ENCODE peak calls at places on chromosome 11, in ten cellular contexts. One of them, this sample, is unnamed.

GRCh38 chr11:87258171-87258833 is 220.6 kb downstream of the TMEM135 start:
- DNase-seq in BE2C: no peak
- DNase-seq in lung: no peak
- DNase-seq in neural progenitor cell: no peak
- DNase-seq in fibroblast of pulmonary artery: no peak
- DNase-seq in endothelial cell: peak; percentile 25
- DNase-seq in astrocyte: no peak
- DNase-seq in foreskin fibroblast: no peak
- DNase-seq in Caco-2: no peak
- DNase-seq in neural crest cell: no peak
- DNase-seq in this sample: no peak

GRCh38 chr11:115334932-115335788 is 169.1 kb downstream of the CADM1 start:
- DNase-seq in BE2C: no peak
- DNase-seq in lung: no peak
- DNase-seq in neural progenitor cell: peak; percentile 23
- DNase-seq in fibroblast of pulmonary artery: peak; percentile 49
- DNase-seq in endothelial cell: no peak
- DNase-seq in astrocyte: peak; percentile 49
- DNase-seq in foreskin fibroblast: peak; percentile 2
- DNase-seq in Caco-2: peak; percentile 56
- DNase-seq in neural crest cell: no peak
- DNase-seq in this sample: no peak

GRCh38 chr11:70079691-70080090 is 1.6 kb downstream of the ANO1 start:
- DNase-seq in BE2C: no peak
- DNase-seq in lung: no peak
- DNase-seq in neural progenitor cell: no peak
- DNase-seq in fibroblast of pulmonary artery: no peak
- DNase-seq in endothelial cell: no peak
- DNase-seq in astrocyte: no peak
- DNase-seq in foreskin fibroblast: no peak
- DNase-seq in Caco-2: no peak
- DNase-seq in neural crest cell: no peak
- DNase-seq in this sample: no peak

GRCh38 chr11:96338910-96339703 is 3.9 kb downstream of the MAML2 start:
- DNase-seq in BE2C: no peak
- DNase-seq in lung: no peak
- DNase-seq in neural progenitor cell: no peak
- DNase-seq in fibroblast of pulmonary artery: peak; percentile 82
- DNase-seq in endothelial cell: no peak
- DNase-seq in astrocyte: peak; percentile 81
- DNase-seq in foreskin fibroblast: peak; percentile 70
- DNase-seq in Caco-2: no peak
- DNase-seq in neural crest cell: no peak
- DNase-seq in this sample: no peak

GRCh38 chr11:125390949-125391348 is 105.1 kb downstream of the FEZ1 start:
- DNase-seq in BE2C: no peak
- DNase-seq in lung: no peak
- DNase-seq in neural progenitor cell: peak; percentile 21
- DNase-seq in fibroblast of pulmonary artery: peak; percentile 81
- DNase-seq in endothelial cell: no peak
- DNase-seq in astrocyte: peak; percentile 73
- DNase-seq in foreskin fibroblast: peak; percentile 9
- DNase-seq in Caco-2: no peak
- DNase-seq in neural crest cell: no peak
- DNase-seq in this sample: no peak

GRCh38 chr11:68016904-68017817 is 7.0 kb downstream of the ALDH3B1 start:
- DNase-seq in BE2C: no peak
- DNase-seq in lung: peak; percentile 58
- DNase-seq in neural progenitor cell: no peak
- DNase-seq in fibroblast of pulmonary artery: no peak
- DNase-seq in endothelial cell: no peak
- DNase-seq in astrocyte: no peak
- DNase-seq in foreskin fibroblast: no peak
- DNase-seq in Caco-2: peak; percentile 42
- DNase-seq in neural crest cell: peak; percentile 55
- DNase-seq in this sample: peak; percentile 51

GRCh38 chr11:117627259-117627658 is 169.8 kb downstream of the DSCAML1 start:
- DNase-seq in BE2C: no peak
- DNase-seq in lung: no peak
- DNase-seq in neural progenitor cell: no peak
- DNase-seq in fibroblast of pulmonary artery: no peak
- DNase-seq in endothelial cell: no peak
- DNase-seq in astrocyte: no peak
- DNase-seq in foreskin fibroblast: no peak
- DNase-seq in Caco-2: no peak
- DNase-seq in neural crest cell: no peak
- DNase-seq in this sample: no peak

GRCh38 chr11:117842131-117842941 is 17.8 kb upstream of the FXYD2 start:
- DNase-seq in BE2C: no peak
- DNase-seq in lung: no peak
- DNase-seq in neural progenitor cell: no peak
- DNase-seq in fibroblast of pulmonary artery: no peak
- DNase-seq in endothelial cell: no peak
- DNase-seq in astrocyte: no peak
- DNase-seq in foreskin fibroblast: no peak
- DNase-seq in Caco-2: no peak
- DNase-seq in neural crest cell: no peak
- DNase-seq in this sample: no peak

GRCh38 chr11:62921573-62922188 is 518 bp upstream of the CHRM1 start:
- DNase-seq in BE2C: peak; percentile 78
- DNase-seq in lung: no peak
- DNase-seq in neural progenitor cell: peak; percentile 13
- DNase-seq in fibroblast of pulmonary artery: peak; percentile 13
- DNase-seq in endothelial cell: no peak
- DNase-seq in astrocyte: no peak
- DNase-seq in foreskin fibroblast: peak; percentile 31
- DNase-seq in Caco-2: no peak
- DNase-seq in neural crest cell: no peak
- DNase-seq in this sample: peak; percentile 42

GRCh38 chr11:62922189-62922589 is 1.0 kb upstream of the CHRM1 start:
- DNase-seq in BE2C: no peak
- DNase-seq in lung: no peak
- DNase-seq in neural progenitor cell: no peak
- DNase-seq in fibroblast of pulmonary artery: no peak
- DNase-seq in endothelial cell: no peak
- DNase-seq in astrocyte: no peak
- DNase-seq in foreskin fibroblast: no peak
- DNase-seq in Caco-2: no peak
- DNase-seq in neural crest cell: no peak
- DNase-seq in this sample: no peak

GRCh38 chr11:62921201-62921572 is at the start of gene CHRM1:
- DNase-seq in BE2C: peak; percentile 31
- DNase-seq in lung: no peak
- DNase-seq in neural progenitor cell: no peak
- DNase-seq in fibroblast of pulmonary artery: no peak
- DNase-seq in endothelial cell: no peak
- DNase-seq in astrocyte: no peak
- DNase-seq in foreskin fibroblast: no peak
- DNase-seq in Caco-2: no peak
- DNase-seq in neural crest cell: no peak
- DNase-seq in this sample: peak; percentile 31

GRCh38 chr11:62923634-62924411 is 2.7 kb upstream of the CHRM1 start:
- DNase-seq in BE2C: no peak
- DNase-seq in lung: no peak
- DNase-seq in neural progenitor cell: peak; percentile 81
- DNase-seq in fibroblast of pulmonary artery: no peak
- DNase-seq in endothelial cell: no peak
- DNase-seq in astrocyte: no peak
- DNase-seq in foreskin fibroblast: no peak
- DNase-seq in Caco-2: no peak
- DNase-seq in neural crest cell: peak; percentile 37
- DNase-seq in this sample: peak; percentile 17

DNA sequence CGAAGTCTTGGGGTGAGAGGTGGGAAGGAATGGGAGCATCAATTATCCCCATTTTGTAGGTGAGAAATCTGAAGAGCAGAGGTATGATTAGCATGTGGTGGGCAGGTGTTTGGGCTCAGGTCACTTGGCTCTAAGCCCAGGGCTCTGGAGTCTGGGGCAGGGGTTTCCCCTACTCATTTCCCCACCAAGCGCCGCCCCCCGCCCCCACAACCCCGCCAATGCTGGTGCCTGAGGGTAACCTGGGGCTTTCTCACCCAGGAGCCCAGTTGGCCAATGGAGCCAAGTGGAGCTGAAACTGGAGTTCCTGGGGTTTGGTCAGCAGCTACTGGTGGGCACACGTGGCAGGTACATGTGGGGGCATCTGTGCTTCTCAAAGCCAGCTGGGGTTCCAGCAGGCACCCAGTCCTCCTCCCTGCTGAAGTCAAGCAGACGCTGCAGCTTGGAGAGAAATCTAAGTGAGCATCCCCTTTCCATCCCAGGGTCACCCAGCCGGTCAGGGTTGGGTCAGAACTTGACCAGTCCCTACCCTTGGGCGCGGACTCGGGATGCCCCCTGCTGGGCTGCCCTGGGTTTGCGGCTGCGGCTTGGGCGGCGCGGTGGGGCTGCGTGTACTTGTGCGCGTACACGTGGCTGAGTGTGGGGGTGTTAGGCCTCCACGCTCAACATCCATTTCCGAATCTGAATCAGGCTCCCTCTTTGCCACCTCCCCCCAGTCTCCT is 1.6 kb upstream of the CHRM1 start:
- DNase-seq in BE2C: no peak
- DNase-seq in lung: no peak
- DNase-seq in neural progenitor cell: peak; percentile 40
- DNase-seq in fibroblast of pulmonary artery: peak; percentile 14
- DNase-seq in endothelial cell: peak; percentile 54
- DNase-seq in astrocyte: no peak
- DNase-seq in foreskin fibroblast: no peak
- DNase-seq in Caco-2: no peak
- DNase-seq in neural crest cell: peak; percentile 52
- DNase-seq in this sample: no peak
- TF ChIP-seq CTCF in BE2C: no peak
- TF ChIP-seq CTCF in lung: no peak
- TF ChIP-seq CTCF in neural progenitor cell: peak; percentile 40
- TF ChIP-seq CTCF in fibroblast of pulmonary artery: peak; percentile 33
- TF ChIP-seq CTCF in endothelial cell: peak; percentile 38
- TF ChIP-seq CTCF in astrocyte: no peak
- TF ChIP-seq CTCF in foreskin fibroblast: peak; percentile 13
- TF ChIP-seq CTCF in Caco-2: no peak
- TF ChIP-seq CTCF in neural crest cell: peak; percentile 59
- TF ChIP-seq CTCF in this sample: no peak

GRCh38 chr11:17598700-17599459 is 51.8 kb downstream of the OTOG start:
- DNase-seq in BE2C: peak; percentile 73
- DNase-seq in lung: peak; percentile 63
- DNase-seq in neural progenitor cell: peak; percentile 90
- DNase-seq in fibroblast of pulmonary artery: peak; percentile 66
- DNase-seq in endothelial cell: peak; percentile 90
- DNase-seq in astrocyte: peak; percentile 18
- DNase-seq in foreskin fibroblast: peak; percentile 46
- DNase-seq in Caco-2: peak; percentile 85
- DNase-seq in neural crest cell: peak; percentile 91
- DNase-seq in this sample: peak; percentile 84
- TF ChIP-seq CTCF in BE2C: peak; percentile 85
- TF ChIP-seq CTCF in lung: peak; percentile 80
- TF ChIP-seq CTCF in neural progenitor cell: peak; percentile 92
- TF ChIP-seq CTCF in fibroblast of pulmonary artery: peak; percentile 98
- TF ChIP-seq CTCF in endothelial cell: peak; percentile 94
- TF ChIP-seq CTCF in astrocyte: peak; percentile 91
- TF ChIP-seq CTCF in foreskin fibroblast: peak; percentile 97
- TF ChIP-seq CTCF in Caco-2: peak; percentile 98
- TF ChIP-seq CTCF in neural crest cell: peak; percentile 88
- TF ChIP-seq CTCF in this sample: peak; percentile 97

GRCh38 chr11:92224394-92225205 is at the start of gene FAT3:
- DNase-seq in BE2C: peak; percentile 75
- DNase-seq in lung: no peak
- DNase-seq in neural progenitor cell: peak; percentile 91
- DNase-seq in fibroblast of pulmonary artery: peak; percentile 39
- DNase-seq in endothelial cell: peak; percentile 62
- DNase-seq in astrocyte: peak; percentile 71
- DNase-seq in foreskin fibroblast: peak; percentile 29
- DNase-seq in Caco-2: no peak
- DNase-seq in neural crest cell: peak; percentile 63
- DNase-seq in this sample: peak; percentile 48

GRCh38 chr11:92227233-92227593 is 2.6 kb downstream of the FAT3 start:
- DNase-seq in BE2C: no peak
- DNase-seq in lung: no peak
- DNase-seq in neural progenitor cell: peak; percentile 70
- DNase-seq in fibroblast of pulmonary artery: no peak
- DNase-seq in endothelial cell: peak; percentile 6
- DNase-seq in astrocyte: no peak
- DNase-seq in foreskin fibroblast: no peak
- DNase-seq in Caco-2: no peak
- DNase-seq in neural crest cell: no peak
- DNase-seq in this sample: no peak

GRCh38 chr11:92226331-92227232 is 2.0 kb downstream of the FAT3 start:
- DNase-seq in BE2C: peak; percentile 52
- DNase-seq in lung: no peak
- DNase-seq in neural progenitor cell: peak; percentile 78
- DNase-seq in fibroblast of pulmonary artery: no peak
- DNase-seq in endothelial cell: peak; percentile 55
- DNase-seq in astrocyte: peak; percentile 6
- DNase-seq in foreskin fibroblast: no peak
- DNase-seq in Caco-2: no peak
- DNase-seq in neural crest cell: peak; percentile 50
- DNase-seq in this sample: peak; percentile 33

GRCh38 chr11:92225206-92225562 is 566 bp downstream of the FAT3 start:
- DNase-seq in BE2C: peak; percentile 40
- DNase-seq in lung: no peak
- DNase-seq in neural progenitor cell: peak; percentile 51
- DNase-seq in fibroblast of pulmonary artery: peak; percentile 8
- DNase-seq in endothelial cell: peak; percentile 28
- DNase-seq in astrocyte: no peak
- DNase-seq in foreskin fibroblast: no peak
- DNase-seq in Caco-2: no peak
- DNase-seq in neural crest cell: no peak
- DNase-seq in this sample: no peak

DNA sequence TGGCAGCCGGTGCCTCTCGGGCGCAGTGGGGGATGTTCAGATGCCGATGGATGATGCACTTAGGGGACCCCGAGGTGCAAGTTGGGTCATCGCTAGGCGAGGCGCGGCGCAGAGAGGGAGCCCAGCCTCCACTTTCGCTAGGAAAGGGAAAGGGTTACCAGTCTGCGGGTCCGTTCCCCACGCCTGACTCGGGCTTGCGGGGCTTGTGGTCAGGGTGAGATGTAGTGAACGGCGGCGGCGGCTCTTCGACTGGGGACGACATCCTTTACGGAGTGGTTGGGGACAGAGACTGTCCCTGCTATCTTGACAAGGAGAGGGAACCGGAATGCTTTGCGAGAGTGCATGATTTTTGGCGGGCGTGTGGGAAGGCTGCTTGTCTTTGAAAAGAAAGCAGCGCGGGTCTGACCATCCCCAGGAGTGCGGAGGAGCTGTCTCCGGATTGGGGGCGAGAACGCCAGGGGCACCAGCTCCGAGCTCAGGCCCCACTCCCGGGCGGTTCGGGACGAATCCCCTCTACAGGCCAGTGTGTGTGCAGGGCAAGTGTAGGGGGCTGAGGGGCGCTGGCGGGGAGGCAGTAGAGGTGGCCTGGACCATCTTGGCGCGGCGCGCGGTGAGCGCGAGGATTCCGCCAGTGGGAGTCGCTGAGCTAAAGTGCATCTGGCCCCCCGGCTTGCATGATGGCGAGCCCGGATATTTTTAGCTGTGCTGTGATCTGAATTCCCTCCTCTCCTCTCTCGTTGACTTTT is 1.1 kb downstream of the FAT3 start:
- DNase-seq in BE2C: peak; percentile 55
- DNase-seq in lung: no peak
- DNase-seq in neural progenitor cell: peak; percentile 77
- DNase-seq in fibroblast of pulmonary artery: no peak
- DNase-seq in endothelial cell: peak; percentile 42
- DNase-seq in astrocyte: peak; percentile 8
- DNase-seq in foreskin fibroblast: no peak
- DNase-seq in Caco-2: no peak
- DNase-seq in neural crest cell: peak; percentile 44
- DNase-seq in this sample: peak; percentile 10
- TF ChIP-seq CTCF in BE2C: peak; percentile 34
- TF ChIP-seq CTCF in lung: no peak
- TF ChIP-seq CTCF in neural progenitor cell: no peak
- TF ChIP-seq CTCF in fibroblast of pulmonary artery: no peak
- TF ChIP-seq CTCF in endothelial cell: no peak
- TF ChIP-seq CTCF in astrocyte: peak; percentile 12
- TF ChIP-seq CTCF in foreskin fibroblast: peak; percentile 9
- TF ChIP-seq CTCF in Caco-2: no peak
- TF ChIP-seq CTCF in neural crest cell: no peak
- TF ChIP-seq CTCF in this sample: no peak

GRCh38 chr11:108131993-108132392 is 10.6 kb downstream of the ACAT1 start:
- DNase-seq in BE2C: no peak
- DNase-seq in lung: no peak
- DNase-seq in neural progenitor cell: no peak
- DNase-seq in fibroblast of pulmonary artery: peak; percentile 17
- DNase-seq in endothelial cell: no peak
- DNase-seq in astrocyte: no peak
- DNase-seq in foreskin fibroblast: no peak
- DNase-seq in Caco-2: no peak
- DNase-seq in neural crest cell: no peak
- DNase-seq in this sample: no peak

GRCh38 chr11:108137212-108137611 is 15.8 kb downstream of the ACAT1 start:
- DNase-seq in BE2C: no peak
- DNase-seq in lung: no peak
- DNase-seq in neural progenitor cell: no peak
- DNase-seq in fibroblast of pulmonary artery: no peak
- DNase-seq in endothelial cell: no peak
- DNase-seq in astrocyte: no peak
- DNase-seq in foreskin fibroblast: no peak
- DNase-seq in Caco-2: no peak
- DNase-seq in neural crest cell: no peak
- DNase-seq in this sample: no peak

DNA sequence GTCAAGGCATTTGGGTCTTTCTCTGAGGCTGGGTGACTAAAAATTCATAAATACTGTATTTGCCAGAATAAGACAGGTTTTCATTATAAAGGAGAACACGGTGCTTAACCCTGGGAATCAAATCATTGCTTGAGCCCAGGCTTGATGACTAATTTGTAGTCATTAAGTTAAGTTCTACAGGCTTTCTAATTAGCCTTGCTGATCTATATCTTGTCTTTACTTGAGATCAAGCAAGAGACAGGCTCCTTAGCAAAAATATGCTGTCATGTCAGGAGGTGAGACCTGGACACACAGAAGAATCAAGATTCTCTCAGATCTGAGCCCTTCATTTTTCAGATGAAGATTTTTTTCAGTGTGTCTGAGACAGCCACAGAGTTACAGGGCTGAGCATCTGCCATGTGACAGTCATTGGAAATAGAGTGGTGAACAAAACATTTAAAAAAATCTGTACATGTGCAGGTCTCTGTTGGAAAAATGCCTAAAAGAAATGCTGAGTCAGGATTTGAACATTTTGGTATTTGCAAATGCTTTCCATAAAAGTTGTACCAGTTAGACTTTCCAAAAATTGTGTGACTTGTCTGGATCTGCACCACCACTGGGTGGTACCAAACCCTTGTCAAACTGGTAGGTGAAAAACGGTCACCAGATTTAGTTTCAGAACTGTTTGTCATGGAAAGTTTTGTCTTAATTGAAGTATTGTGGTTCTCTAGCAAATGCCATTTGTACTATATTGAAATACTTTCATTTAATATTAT is 14.7 kb downstream of the ACAT1 start:
- DNase-seq in BE2C: no peak
- DNase-seq in lung: no peak
- DNase-seq in neural progenitor cell: no peak
- DNase-seq in fibroblast of pulmonary artery: peak; percentile 47
- DNase-seq in endothelial cell: no peak
- DNase-seq in astrocyte: peak; percentile 23
- DNase-seq in foreskin fibroblast: no peak
- DNase-seq in Caco-2: peak; percentile 21
- DNase-seq in neural crest cell: no peak
- DNase-seq in this sample: no peak
- TF ChIP-seq CTCF in BE2C: peak; percentile 52
- TF ChIP-seq CTCF in lung: no peak
- TF ChIP-seq CTCF in neural progenitor cell: peak; percentile 33
- TF ChIP-seq CTCF in fibroblast of pulmonary artery: peak; percentile 24
- TF ChIP-seq CTCF in endothelial cell: peak; percentile 20
- TF ChIP-seq CTCF in astrocyte: peak; percentile 6
- TF ChIP-seq CTCF in foreskin fibroblast: no peak
- TF ChIP-seq CTCF in Caco-2: no peak
- TF ChIP-seq CTCF in neural crest cell: peak; percentile 44
- TF ChIP-seq CTCF in this sample: no peak

This sample was measured in Calu3.